ENCODE peak calls at places on chromosome 18, in nine cellular contexts. One of them, this sample, is unnamed.

GRCh38 chr18:76795981-76796380 is 26.4 kb upstream of the ZNF236 start:
- DNase-seq in NCI-H1105 treated with DMSO at 0.1 percent for 48 hours: no peak
- DNase-seq in OCI-LY7: no peak
- DNase-seq in foreskin fibroblast: no peak
- DNase-seq in NCI-H1930: no peak
- DNase-seq in substantia nigra: no peak
- DNase-seq in stimulated activated CD4-positive, alpha-beta T cell treated with anti-CD3 and anti-CD28 coated beads, Interleukin-15, amount 100 ng/mL, for 1 hour: no peak
- DNase-seq in osteoblast: no peak
- DNase-seq in astrocyte of the cerebellum: no peak
- DNase-seq in this sample: no peak

GRCh38 chr18:10006261-10006903 is 92.6 kb downstream of the VAPA start:
- DNase-seq in foreskin fibroblast: peak; percentile 72
- DNase-seq in OCI-LY7: peak; percentile 30
- DNase-seq in astrocyte of the cerebellum: peak; percentile 20
- DNase-seq in osteoblast: peak; percentile 76
- DNase-seq in NCI-H1105 treated with DMSO at 0.1 percent for 48 hours: peak; percentile 22
- DNase-seq in substantia nigra: no peak
- DNase-seq in NCI-H1930: no peak
- DNase-seq in stimulated activated CD4-positive, alpha-beta T cell treated with anti-CD3 and anti-CD28 coated beads, Interleukin-15, amount 100 ng/mL, for 1 hour: no peak
- DNase-seq in this sample: no peak

GRCh38 chr18:73669299-73669698 is 478.3 kb downstream of the FBXO15 start:
- DNase-seq in stimulated activated CD4-positive, alpha-beta T cell treated with anti-CD3 and anti-CD28 coated beads, Interleukin-15, amount 100 ng/mL, for 1 hour: no peak
- DNase-seq in osteoblast: no peak
- DNase-seq in foreskin fibroblast: peak; percentile 55
- DNase-seq in astrocyte of the cerebellum: peak; percentile 95
- DNase-seq in NCI-H1930: no peak
- DNase-seq in NCI-H1105 treated with DMSO at 0.1 percent for 48 hours: no peak
- DNase-seq in substantia nigra: no peak
- DNase-seq in OCI-LY7: no peak
- DNase-seq in this sample: no peak

GRCh38 chr18:1914489-1914888 is 656.8 kb downstream of the METTL4 start:
- DNase-seq in foreskin fibroblast: peak; percentile 1
- DNase-seq in osteoblast: no peak
- DNase-seq in NCI-H1105 treated with DMSO at 0.1 percent for 48 hours: peak; percentile 28
- DNase-seq in NCI-H1930: no peak
- DNase-seq in stimulated activated CD4-positive, alpha-beta T cell treated with anti-CD3 and anti-CD28 coated beads, Interleukin-15, amount 100 ng/mL, for 1 hour: no peak
- DNase-seq in substantia nigra: no peak
- DNase-seq in astrocyte of the cerebellum: no peak
- DNase-seq in OCI-LY7: peak; percentile 43
- DNase-seq in this sample: peak; percentile 20

GRCh38 chr18:23740105-23740830 is 51.0 kb downstream of the LAMA3 start:
- DNase-seq in NCI-H1105 treated with DMSO at 0.1 percent for 48 hours: peak; percentile 75
- DNase-seq in osteoblast: no peak
- DNase-seq in OCI-LY7: no peak
- DNase-seq in NCI-H1930: no peak
- DNase-seq in substantia nigra: no peak
- DNase-seq in stimulated activated CD4-positive, alpha-beta T cell treated with anti-CD3 and anti-CD28 coated beads, Interleukin-15, amount 100 ng/mL, for 1 hour: no peak
- DNase-seq in astrocyte of the cerebellum: no peak
- DNase-seq in foreskin fibroblast: peak; percentile 91
- DNase-seq in this sample: peak; percentile 41

GRCh38 chr18:398866-399637 is 101.4 kb downstream of the COLEC12 start:
- DNase-seq in NCI-H1930: no peak
- DNase-seq in stimulated activated CD4-positive, alpha-beta T cell treated with anti-CD3 and anti-CD28 coated beads, Interleukin-15, amount 100 ng/mL, for 1 hour: no peak
- DNase-seq in foreskin fibroblast: peak; percentile 54
- DNase-seq in substantia nigra: no peak
- DNase-seq in NCI-H1105 treated with DMSO at 0.1 percent for 48 hours: no peak
- DNase-seq in OCI-LY7: no peak
- DNase-seq in osteoblast: peak; percentile 45
- DNase-seq in astrocyte of the cerebellum: no peak
- DNase-seq in this sample: no peak

GRCh38 chr18:57666818-57667497 is 45.3 kb upstream of the NARS1 start:
- DNase-seq in foreskin fibroblast: peak; percentile 90
- DNase-seq in stimulated activated CD4-positive, alpha-beta T cell treated with anti-CD3 and anti-CD28 coated beads, Interleukin-15, amount 100 ng/mL, for 1 hour: no peak
- DNase-seq in astrocyte of the cerebellum: no peak
- DNase-seq in NCI-H1930: no peak
- DNase-seq in substantia nigra: no peak
- DNase-seq in NCI-H1105 treated with DMSO at 0.1 percent for 48 hours: no peak
- DNase-seq in osteoblast: no peak
- DNase-seq in OCI-LY7: no peak
- DNase-seq in this sample: no peak

GRCh38 chr18:31497711-31498449 is at the start of gene DSG2:
- DNase-seq in foreskin fibroblast: peak; percentile 1
- DNase-seq in OCI-LY7: no peak
- DNase-seq in stimulated activated CD4-positive, alpha-beta T cell treated with anti-CD3 and anti-CD28 coated beads, Interleukin-15, amount 100 ng/mL, for 1 hour: no peak
- DNase-seq in osteoblast: peak; percentile 92
- DNase-seq in NCI-H1930: peak; percentile 71
- DNase-seq in astrocyte of the cerebellum: no peak
- DNase-seq in substantia nigra: no peak
- DNase-seq in NCI-H1105 treated with DMSO at 0.1 percent for 48 hours: peak; percentile 30
- DNase-seq in this sample: peak; percentile 85

GRCh38 chr18:32175265-32175664 is 14.6 kb upstream of the MEP1B start:
- DNase-seq in osteoblast: no peak
- DNase-seq in astrocyte of the cerebellum: no peak
- DNase-seq in stimulated activated CD4-positive, alpha-beta T cell treated with anti-CD3 and anti-CD28 coated beads, Interleukin-15, amount 100 ng/mL, for 1 hour: no peak
- DNase-seq in NCI-H1930: no peak
- DNase-seq in foreskin fibroblast: no peak
- DNase-seq in OCI-LY7: no peak
- DNase-seq in NCI-H1105 treated with DMSO at 0.1 percent for 48 hours: no peak
- DNase-seq in substantia nigra: peak; percentile 37
- DNase-seq in this sample: no peak

GRCh38 chr18:74914648-74915047 is 294.3 kb downstream of the PTGR3 start:
- DNase-seq in astrocyte of the cerebellum: no peak
- DNase-seq in osteoblast: no peak
- DNase-seq in stimulated activated CD4-positive, alpha-beta T cell treated with anti-CD3 and anti-CD28 coated beads, Interleukin-15, amount 100 ng/mL, for 1 hour: no peak
- DNase-seq in substantia nigra: no peak
- DNase-seq in NCI-H1930: no peak
- DNase-seq in NCI-H1105 treated with DMSO at 0.1 percent for 48 hours: no peak
- DNase-seq in foreskin fibroblast: no peak
- DNase-seq in OCI-LY7: no peak
- DNase-seq in this sample: no peak

GRCh38 chr18:57023483-57023882 is 123.4 kb upstream of the BOD1L2 start:
- DNase-seq in substantia nigra: no peak
- DNase-seq in stimulated activated CD4-positive, alpha-beta T cell treated with anti-CD3 and anti-CD28 coated beads, Interleukin-15, amount 100 ng/mL, for 1 hour: no peak
- DNase-seq in foreskin fibroblast: no peak
- DNase-seq in osteoblast: no peak
- DNase-seq in NCI-H1930: no peak
- DNase-seq in OCI-LY7: peak; percentile 7
- DNase-seq in NCI-H1105 treated with DMSO at 0.1 percent for 48 hours: no peak
- DNase-seq in astrocyte of the cerebellum: no peak
- DNase-seq in this sample: no peak

GRCh38 chr18:79489900-79490592 is 94.3 kb downstream of the NFATC1 start:
- DNase-seq in stimulated activated CD4-positive, alpha-beta T cell treated with anti-CD3 and anti-CD28 coated beads, Interleukin-15, amount 100 ng/mL, for 1 hour: no peak
- DNase-seq in substantia nigra: no peak
- DNase-seq in NCI-H1105 treated with DMSO at 0.1 percent for 48 hours: no peak
- DNase-seq in OCI-LY7: no peak
- DNase-seq in foreskin fibroblast: no peak
- DNase-seq in osteoblast: peak; percentile 79
- DNase-seq in astrocyte of the cerebellum: no peak
- DNase-seq in NCI-H1930: no peak
- DNase-seq in this sample: no peak

GRCh38 chr18:48422947-48423378 is 13.8 kb upstream of the ZBTB7C start:
- DNase-seq in astrocyte of the cerebellum: no peak
- DNase-seq in NCI-H1930: no peak
- DNase-seq in substantia nigra: no peak
- DNase-seq in osteoblast: no peak
- DNase-seq in OCI-LY7: no peak
- DNase-seq in stimulated activated CD4-positive, alpha-beta T cell treated with anti-CD3 and anti-CD28 coated beads, Interleukin-15, amount 100 ng/mL, for 1 hour: no peak
- DNase-seq in NCI-H1105 treated with DMSO at 0.1 percent for 48 hours: no peak
- DNase-seq in foreskin fibroblast: no peak
- DNase-seq in this sample: no peak

GRCh38 chr18:2111456-2111855 is 459.8 kb downstream of the METTL4 start:
- DNase-seq in foreskin fibroblast: peak; percentile 23
- DNase-seq in osteoblast: no peak
- DNase-seq in astrocyte of the cerebellum: peak; percentile 41
- DNase-seq in stimulated activated CD4-positive, alpha-beta T cell treated with anti-CD3 and anti-CD28 coated beads, Interleukin-15, amount 100 ng/mL, for 1 hour: no peak
- DNase-seq in OCI-LY7: no peak
- DNase-seq in NCI-H1105 treated with DMSO at 0.1 percent for 48 hours: no peak
- DNase-seq in NCI-H1930: no peak
- DNase-seq in substantia nigra: no peak
- DNase-seq in this sample: no peak

GRCh38 chr18:22625406-22625805 is 207.7 kb upstream of the CTAGE1 start:
- DNase-seq in NCI-H1105 treated with DMSO at 0.1 percent for 48 hours: no peak
- DNase-seq in OCI-LY7: no peak
- DNase-seq in foreskin fibroblast: no peak
- DNase-seq in substantia nigra: no peak
- DNase-seq in osteoblast: no peak
- DNase-seq in NCI-H1930: no peak
- DNase-seq in astrocyte of the cerebellum: no peak
- DNase-seq in stimulated activated CD4-positive, alpha-beta T cell treated with anti-CD3 and anti-CD28 coated beads, Interleukin-15, amount 100 ng/mL, for 1 hour: no peak
- DNase-seq in this sample: no peak

GRCh38 chr18:31427010-31427409 is 20.5 kb upstream of the DSG3 start:
- DNase-seq in osteoblast: no peak
- DNase-seq in astrocyte of the cerebellum: no peak
- DNase-seq in NCI-H1930: no peak
- DNase-seq in NCI-H1105 treated with DMSO at 0.1 percent for 48 hours: no peak
- DNase-seq in OCI-LY7: no peak
- DNase-seq in stimulated activated CD4-positive, alpha-beta T cell treated with anti-CD3 and anti-CD28 coated beads, Interleukin-15, amount 100 ng/mL, for 1 hour: no peak
- DNase-seq in foreskin fibroblast: no peak
- DNase-seq in substantia nigra: no peak
- DNase-seq in this sample: no peak

GRCh38 chr18:48325115-48325670 is 84.0 kb downstream of the ZBTB7C start:
- DNase-seq in OCI-LY7: no peak
- DNase-seq in substantia nigra: no peak
- DNase-seq in NCI-H1930: no peak
- DNase-seq in stimulated activated CD4-positive, alpha-beta T cell treated with anti-CD3 and anti-CD28 coated beads, Interleukin-15, amount 100 ng/mL, for 1 hour: no peak
- DNase-seq in osteoblast: no peak
- DNase-seq in foreskin fibroblast: peak; percentile 56
- DNase-seq in NCI-H1105 treated with DMSO at 0.1 percent for 48 hours: no peak
- DNase-seq in astrocyte of the cerebellum: no peak
- DNase-seq in this sample: no peak

GRCh38 chr18:73715228-73715670 is 432.4 kb downstream of the FBXO15 start:
- DNase-seq in stimulated activated CD4-positive, alpha-beta T cell treated with anti-CD3 and anti-CD28 coated beads, Interleukin-15, amount 100 ng/mL, for 1 hour: no peak
- DNase-seq in substantia nigra: no peak
- DNase-seq in foreskin fibroblast: no peak
- DNase-seq in OCI-LY7: no peak
- DNase-seq in osteoblast: no peak
- DNase-seq in NCI-H1105 treated with DMSO at 0.1 percent for 48 hours: no peak
- DNase-seq in NCI-H1930: no peak
- DNase-seq in astrocyte of the cerebellum: no peak
- DNase-seq in this sample: no peak